ENCODE peak calls at places on chromosomes 4 and X, in eight cellular contexts. F is amygdala; L is immature natural killer cell; R is head of caudate nucleus; M is keratinocyte; Q is activated T-helper 1 cell treated with Interleukin-2 at 50 U/mL for 16 hours; Y is activated gamma-delta T cell treated with anti-CD3 and anti-CD28 coated beads, Interleukin-2, amount 50 U/mL, for 16 hours; Z is HT-29. W is an unnamed sample.
A peak's percentile ranks its signal among the peaks of the same experiment; 100 is the strongest.

GRCh38 chrX:52608961-52609360 is 45.7 kb downstream of the SSX7 start:
- DNase-seq in F (no peak), L (no peak), R (no peak), M (no peak), Q (no peak), Y (no peak), Z (no peak), W (no peak)

GRCh38 chr4:122702939-122703338 is 29.6 kb upstream of the BBS12 start:
- DNase-seq in F (no peak), L (no peak), R (no peak), M (no peak), Q (no peak), Y (no peak), Z (no peak), W (no peak)

GRCh38 chrX:5648941-5649568 is 579.6 kb downstream of the NLGN4X start:
- DNase-seq in F (no peak), L (no peak), R (no peak), M (no peak), Q (no peak), Y (no peak), Z (no peak), W (no peak)

GRCh38 chr4:150192986-150193385 is 114.7 kb downstream of the DCLK2 start:
- DNase-seq in F (no peak), L (no peak), R (no peak), M (no peak), Q (no peak), Y (no peak), Z (no peak), W (no peak)

GRCh38 chr4:77045490-77045889 is 30.3 kb downstream of the CCNI start:
- DNase-seq in F (no peak), L (no peak), R (no peak), M (no peak), Q (no peak), Y (no peak), Z (peak; percentile 42), W (no peak)

GRCh38 chr4:30283336-30283735 is 436.8 kb upstream of the PCDH7 start:
- DNase-seq in F (no peak), L (no peak), R (no peak), M (no peak), Q (no peak), Y (no peak), Z (no peak), W (no peak)

GRCh38 chrX:32576885-32577284 is 634.5 kb downstream of the DMD start:
- DNase-seq in F (no peak), L (no peak), R (no peak), M (no peak), Q (no peak), Y (no peak), Z (no peak), W (no peak)

GRCh38 chrX:9340619-9341304 is 124.1 kb upstream of the TBL1X start:
- DNase-seq in F (peak; percentile 3), L (peak; percentile 43), R (no peak), M (no peak), Q (no peak), Y (peak; percentile 19), Z (no peak), W (no peak)

GRCh38 chrX:9988762-9989161 is 21.6 kb downstream of the CLDN34 start:
- DNase-seq in F (no peak), L (no peak), R (no peak), M (no peak), Q (no peak), Y (no peak), Z (peak; percentile 32), W (peak; percentile 13)

GRCh38 chr4:153792007-153792892 is 3.4 kb upstream of the SFRP2 start:
- DNase-seq in F (peak; percentile 44), L (no peak), R (peak; percentile 64), M (peak; percentile 2), Q (no peak), Y (no peak), Z (no peak), W (no peak)

GRCh38 chr4:11675051-11675800 is 246.5 kb upstream of the HS3ST1 start:
- DNase-seq in F (no peak), L (no peak), R (no peak), M (no peak), Q (no peak), Y (no peak), Z (no peak), W (no peak)

GRCh38 chr4:132266374-132266773 is 882.7 kb upstream of the PCDH10 start:
- DNase-seq in F (no peak), L (no peak), R (no peak), M (no peak), Q (no peak), Y (no peak), Z (no peak), W (no peak)

GRCh38 chr4:948936-949300 is 16.7 kb downstream of the TMEM175 start:
- DNase-seq in F (no peak), L (no peak), R (no peak), M (no peak), Q (no peak), Y (no peak), Z (no peak), W (no peak)

GRCh38 chr4:2942037-2942531 is 21.1 kb downstream of the NOP14 start:
- DNase-seq in F (no peak), L (no peak), R (no peak), M (no peak), Q (no peak), Y (no peak), Z (no peak), W (no peak)

GRCh38 chr4:78477276-78477675 is 74.3 kb upstream of the ANXA3 start:
- DNase-seq in F (no peak), L (no peak), R (no peak), M (peak; percentile 36), Q (no peak), Y (no peak), Z (no peak), W (no peak)

GRCh38 chrX:7163146-7163677 is 15.3 kb upstream of the PUDP start:
- DNase-seq in F (no peak), L (no peak), R (no peak), M (no peak), Q (no peak), Y (no peak), Z (no peak), W (no peak)